ENCODE peak calls at places on chromosome X, in eight cellular contexts. J, K, L, E, H, A, B and G are unnamed samples.

GRCh38 chrX:30153881-30154260 is 61.5 kb upstream of the MAGEB2 start:
- DNase-seq in J (no peak), K (no peak), L (peak), E (no peak), H (no peak), A (no peak), B (no peak), G (no peak)

GRCh38 chrX:82813671-82814078 is 694.4 kb upstream of the POU3F4 start:
- DNase-seq in J (no peak), K (no peak), L (peak), E (no peak), H (no peak), A (no peak), B (no peak), G (no peak)

GRCh38 chrX:7987160-7987992 is 60.2 kb upstream of the PNPLA4 start:
- DNase-seq in J (no peak), K (no peak), L (peak), E (no peak), H (no peak), A (no peak), B (no peak), G (no peak)

GRCh38 chrX:136353519-136354095 is 52.8 kb downstream of the ADGRG4 start:
- DNase-seq in J (no peak), K (no peak), L (peak), E (no peak), H (no peak), A (no peak), B (no peak), G (no peak)

GRCh38 chrX:150873616-150874015 is 24.9 kb downstream of the CD99L2 start:
- DNase-seq in J (no peak), K (peak), L (peak), E (peak), H (no peak), A (no peak), B (no peak), G (no peak)

GRCh38 chrX:69051901-69052300 is 113.4 kb downstream of the PJA1 start:
- DNase-seq in J (no peak), K (no peak), L (no peak), E (no peak), H (no peak), A (no peak), B (no peak), G (no peak)

GRCh38 chrX:12526296-12526695 is 264.9 kb upstream of the PRPS2 start:
- DNase-seq in J (no peak), K (no peak), L (no peak), E (no peak), H (peak), A (no peak), B (no peak), G (no peak)

GRCh38 chrX:27057883-27058282 is 405.3 kb downstream of the PPP4R3C start:
- DNase-seq in J (no peak), K (no peak), L (no peak), E (no peak), H (no peak), A (no peak), B (no peak), G (no peak)

GRCh38 chrX:10501606-10502005 is 118.8 kb downstream of the MID1 start:
- DNase-seq in J (no peak), K (no peak), L (no peak), E (no peak), H (no peak), A (no peak), B (no peak), G (no peak)

GRCh38 chrX:13774696-13775095 is 40.1 kb downstream of the OFD1 start:
- DNase-seq in J (no peak), K (no peak), L (no peak), E (no peak), H (peak), A (no peak), B (no peak), G (no peak)

GRCh38 chrX:123291623-123292022 is 107.5 kb downstream of the GRIA3 start:
- DNase-seq in J (no peak), K (no peak), L (no peak), E (no peak), H (no peak), A (no peak), B (no peak), G (no peak)

GRCh38 chrX:139766545-139766983 is 58.6 kb upstream of the MCF2 start:
- DNase-seq in J (peak), K (no peak), L (no peak), E (no peak), H (no peak), A (no peak), B (no peak), G (peak)

GRCh38 chrX:102651242-102651967 is at the start of gene GPRASP1:
- DNase-seq in J (peak), K (peak), L (peak), E (peak), H (peak), A (no peak), B (peak), G (no peak)

GRCh38 chrX:95318882-95319281 is 1365.8 kb upstream of the DIAPH2 start:
- DNase-seq in J (no peak), K (no peak), L (no peak), E (no peak), H (peak), A (peak), B (no peak), G (no peak)

GRCh38 chrX:40249582-40249981 is 151.8 kb upstream of the BCOR start:
- DNase-seq in J (no peak), K (no peak), L (no peak), E (no peak), H (no peak), A (no peak), B (no peak), G (no peak)

GRCh38 chrX:71111141-71111843 is at the start of gene IL2RG:
- DNase-seq in J (peak), K (no peak), L (no peak), E (no peak), H (no peak), A (peak), B (no peak), G (peak)

GRCh38 chrX:38277802-38278201 is 49.5 kb downstream of the RPGR start:
- DNase-seq in J (no peak), K (no peak), L (no peak), E (no peak), H (no peak), A (no peak), B (no peak), G (no peak)

GRCh38 chrX:71540801-71541545 is 8.1 kb downstream of the OGT start:
- DNase-seq in J (no peak), K (no peak), L (no peak), E (no peak), H (no peak), A (no peak), B (no peak), G (no peak)

GRCh38 chrX:70169281-70169680 is 8.0 kb upstream of the DGAT2L6 start:
- DNase-seq in J (no peak), K (no peak), L (no peak), E (no peak), H (peak), A (no peak), B (no peak), G (no peak)

GRCh38 chrX:42992199-42992943 is 214.4 kb upstream of the PPP1R2C start:
- DNase-seq in J (no peak), K (no peak), L (peak), E (no peak), H (no peak), A (no peak), B (no peak), G (no peak)

GRCh38 chrX:47351706-47352105 is 18.7 kb upstream of the ZNF157 start:
- DNase-seq in J (no peak), K (no peak), L (peak), E (no peak), H (no peak), A (no peak), B (no peak), G (no peak)

GRCh38 chrX:133307094-133307493 is 88.9 kb upstream of the TFDP3 start:
- DNase-seq in J (no peak), K (no peak), L (no peak), E (no peak), H (no peak), A (no peak), B (no peak), G (no peak)

GRCh38 chrX:133645977-133646750 is 230.9 kb upstream of the GPC4 start:
- DNase-seq in J (no peak), K (no peak), L (peak), E (no peak), H (no peak), A (no peak), B (no peak), G (no peak)

GRCh38 chrX:107629533-107629909 is 1.2 kb downstream of the PRPS1 start:
- DNase-seq in J (peak), K (no peak), L (peak), E (no peak), H (peak), A (peak), B (no peak), G (no peak)

GRCh38 chrX:16445166-16445752 is 204.7 kb upstream of the S100G start:
- DNase-seq in J (peak), K (no peak), L (peak), E (no peak), H (peak), A (peak), B (no peak), G (no peak)

GRCh38 chrX:154750301-154751120 is at the start of gene GAB3:
- DNase-seq in J (peak), K (peak), L (peak), E (peak), H (peak), A (peak), B (peak), G (peak)

GRCh38 chrX:97252111-97252510 is 368.4 kb downstream of the RPA4 start:
- DNase-seq in J (no peak), K (no peak), L (no peak), E (no peak), H (peak), A (no peak), B (no peak), G (no peak)